ENCODE peak calls at places on chromosomes 4 and X, in six cellular contexts. V is CD8-positive, alpha-beta T cell; K is PC-3; U is heart left ventricle; M is right lobe of liver; L is A549. D is an unnamed sample.

GRCh38 chrX:69362354-69362753 is 141.8 kb upstream of the NALF2 start:
- DNase-seq in V (no peak), K (no peak), U (no peak), M (no peak), L (no peak), D (no peak)

GRCh38 chr4:26049447-26049846 is 135.4 kb downstream of the SMIM20 start:
- DNase-seq in V (no peak), K (no peak), U (no peak), M (no peak), L (no peak), D (no peak)

GRCh38 chrX:72245461-72246089 is 6.7 kb upstream of the ERCC6L start:
- DNase-seq in V (peak; percentile 49), K (peak; percentile 78), U (no peak), M (no peak), L (peak; percentile 74), D (peak; percentile 18)

GRCh38 chrX:49762175-49762704 is 66.5 kb upstream of the PAGE1 start:
- DNase-seq in V (no peak), K (no peak), U (no peak), M (no peak), L (no peak), D (no peak)

GRCh38 chr4:151599876-151600275 is 160.9 kb downstream of the GATB start:
- DNase-seq in V (no peak), K (no peak), U (no peak), M (no peak), L (no peak), D (no peak)

GRCh38 chr4:75834772-75835154 is 67.5 kb downstream of the PPEF2 start:
- DNase-seq in V (no peak), K (no peak), U (no peak), M (no peak), L (no peak), D (no peak)

GRCh38 chr4:175035907-175036306 is 117.7 kb downstream of the ADAM29 start:
- DNase-seq in V (no peak), K (peak; percentile 66), U (no peak), M (no peak), L (no peak), D (no peak)

GRCh38 chrX:104712515-104712914 is 146.5 kb downstream of the IL1RAPL2 start:
- DNase-seq in V (no peak), K (peak; percentile 40), U (no peak), M (no peak), L (no peak), D (no peak)

GRCh38 chr4:11428161-11428700 is 463 bp downstream of the HS3ST1 start:
- DNase-seq in V (no peak), K (no peak), U (no peak), M (no peak), L (peak; percentile 7), D (no peak)

GRCh38 chr4:163233321-163233720 is 66.6 kb upstream of the NAF1 start:
- DNase-seq in V (no peak), K (no peak), U (no peak), M (no peak), L (no peak), D (no peak)

GRCh38 chr4:81499840-81500239 is 28.1 kb upstream of the RASGEF1B start:
- DNase-seq in V (no peak), K (no peak), U (no peak), M (no peak), L (no peak), D (no peak)

GRCh38 chr4:7710126-7710525 is 229.5 kb downstream of the AFAP1 start:
- DNase-seq in V (no peak), K (no peak), U (peak; percentile 36), M (no peak), L (no peak), D (no peak)

GRCh38 chr4:19729873-19730735 is 521.6 kb upstream of the SLIT2 start:
- DNase-seq in V (no peak), K (no peak), U (no peak), M (no peak), L (no peak), D (no peak)

GRCh38 chr4:43835869-43836268 is 612.7 kb downstream of the KCTD8 start:
- DNase-seq in V (no peak), K (no peak), U (no peak), M (no peak), L (no peak), D (no peak)

GRCh38 chr4:88219099-88219498 is 60.7 kb upstream of the ABCG2 start:
- DNase-seq in V (peak; percentile 28), K (peak; percentile 57), U (no peak), M (no peak), L (peak; percentile 22), D (no peak)

GRCh38 chr4:42331914-42332368 is 65.3 kb upstream of the SHISA3 start:
- DNase-seq in V (no peak), K (peak; percentile 59), U (no peak), M (no peak), L (peak; percentile 15), D (no peak)

GRCh38 chr4:147727476-147728028 is 4.3 kb upstream of the ARHGAP10 start:
- DNase-seq in V (no peak), K (peak; percentile 74), U (no peak), M (no peak), L (no peak), D (no peak)

GRCh38 chr4:14018191-14018853 is 390.8 kb upstream of the BOD1L1 start:
- DNase-seq in V (no peak), K (no peak), U (no peak), M (no peak), L (no peak), D (no peak)

GRCh38 chrX:47751670-47752069 is 85.0 kb upstream of the ZNF81 start:
- DNase-seq in V (peak; percentile 9), K (peak; percentile 55), U (no peak), M (peak; percentile 68), L (no peak), D (peak; percentile 32)

GRCh38 chr4:45063701-45064100 is 337.3 kb upstream of the GNPDA2 start:
- DNase-seq in V (no peak), K (no peak), U (no peak), M (no peak), L (no peak), D (no peak)

GRCh38 chrX:155216940-155217450 is 735 bp downstream of the VBP1 start:
- DNase-seq in V (no peak), K (peak; percentile 6), U (no peak), M (no peak), L (no peak), D (no peak)

GRCh38 chr4:54767376-54767775 is 109.6 kb downstream of the KIT start:
- DNase-seq in V (no peak), K (no peak), U (no peak), M (no peak), L (no peak), D (no peak)

GRCh38 chr4:2046031-2046961 is 12.8 kb upstream of the NAT8L start:
- DNase-seq in V (no peak), K (no peak), U (no peak), M (peak; percentile 41), L (no peak), D (no peak)

GRCh38 chr4:189656551-189657165 is 284.0 kb upstream of the FRG1 start:
- DNase-seq in V (no peak), K (no peak), U (no peak), M (no peak), L (no peak), D (no peak)

GRCh38 chr4:9920029-9920428 is 101.3 kb downstream of the SLC2A9 start:
- DNase-seq in V (no peak), K (no peak), U (no peak), M (no peak), L (no peak), D (no peak)

GRCh38 chr4:9925750-9926439 is 95.4 kb downstream of the SLC2A9 start:
- DNase-seq in V (no peak), K (no peak), U (no peak), M (no peak), L (no peak), D (no peak)

GRCh38 chr4:9921326-9921725 is 100.0 kb downstream of the SLC2A9 start:
- DNase-seq in V (no peak), K (no peak), U (no peak), M (no peak), L (no peak), D (no peak)

GRCh38 chr4:9924750-9925149 is 96.5 kb downstream of the SLC2A9 start:
- DNase-seq in V (no peak), K (peak; percentile 30), U (no peak), M (no peak), L (no peak), D (no peak)

DNA sequence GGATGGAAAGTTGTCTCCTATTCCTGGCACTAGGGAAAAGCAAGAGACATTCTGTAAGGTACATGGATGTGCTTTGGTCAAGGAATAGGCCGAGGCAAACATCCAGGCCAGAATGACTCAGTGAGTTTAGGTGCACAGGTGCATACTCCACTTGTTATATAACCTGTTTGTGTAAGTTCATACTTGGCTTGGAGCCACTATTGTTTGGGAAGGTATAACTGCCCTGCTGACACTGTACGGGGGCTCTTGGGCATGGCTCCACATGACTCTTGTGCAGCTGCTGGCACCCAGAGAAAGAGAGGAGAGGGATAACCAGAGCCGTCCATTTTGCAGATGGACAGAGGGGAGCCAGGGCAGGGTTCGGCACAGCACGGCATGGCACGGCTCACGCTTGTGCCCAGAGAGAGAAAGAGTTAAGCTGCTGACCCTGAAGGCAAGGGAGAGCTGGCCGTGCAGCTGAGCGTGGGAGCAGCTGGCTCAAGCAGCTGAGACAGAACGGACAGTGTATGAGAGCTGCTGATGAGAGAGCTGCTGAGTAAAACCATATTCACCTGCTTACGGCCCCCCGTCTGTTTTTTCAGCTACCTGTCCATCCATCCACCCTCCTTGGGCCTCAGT is 98.0 kb downstream of the SLC2A9 start:
- DNase-seq in V (no peak), K (peak; percentile 15), U (no peak), M (no peak), L (no peak), D (no peak)
- H3K27ac ChIP-seq in V (no peak overlapping the region), K (no peak overlapping the region), U (no peak overlapping the region), M (no peak overlapping the region), L (no peak overlapping the region), D (no peak overlapping the region)

GRCh38 chr4:95318044-95318443 is 230.7 kb downstream of the UNC5C start:
- DNase-seq in V (no peak), K (no peak), U (no peak), M (no peak), L (no peak), D (no peak)
- TF ChIP-seq CTCF in V (no peak), K (no peak), U (no peak), M (no peak), L (no peak), D (no peak)

DNA sequence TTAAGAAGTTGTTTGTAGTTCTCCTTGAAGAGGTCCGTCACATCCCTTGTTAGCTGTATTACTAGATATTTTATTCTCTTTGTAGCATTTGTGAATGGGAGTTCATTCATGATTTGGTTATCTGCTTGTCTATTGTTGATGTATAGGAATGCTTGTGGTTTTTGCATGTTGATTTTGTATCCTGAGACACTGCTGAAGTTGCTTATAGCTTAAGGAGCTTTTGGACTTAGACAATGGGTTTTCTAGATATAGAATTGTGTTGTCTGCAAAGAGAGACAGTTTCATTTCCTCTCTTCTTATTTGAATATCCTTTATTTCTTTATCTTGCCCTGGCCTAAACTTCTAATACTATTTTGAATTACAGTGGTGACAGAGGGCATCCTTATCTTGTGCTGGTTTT is 52.1 kb upstream of the GRID2 start:
- DNase-seq in V (no peak), K (no peak), U (no peak), M (no peak), L (no peak), D (no peak)
- H3K9me3 ChIP-seq in V (no peaks in the 10 kb centered on the region), K (no peaks in the 10 kb centered on the region), U (no peaks in the 10 kb centered on the region), M (no peaks in the 10 kb centered on the region), L (no peaks in the 10 kb centered on the region), D (no peaks in the 10 kb centered on the region)

DNA sequence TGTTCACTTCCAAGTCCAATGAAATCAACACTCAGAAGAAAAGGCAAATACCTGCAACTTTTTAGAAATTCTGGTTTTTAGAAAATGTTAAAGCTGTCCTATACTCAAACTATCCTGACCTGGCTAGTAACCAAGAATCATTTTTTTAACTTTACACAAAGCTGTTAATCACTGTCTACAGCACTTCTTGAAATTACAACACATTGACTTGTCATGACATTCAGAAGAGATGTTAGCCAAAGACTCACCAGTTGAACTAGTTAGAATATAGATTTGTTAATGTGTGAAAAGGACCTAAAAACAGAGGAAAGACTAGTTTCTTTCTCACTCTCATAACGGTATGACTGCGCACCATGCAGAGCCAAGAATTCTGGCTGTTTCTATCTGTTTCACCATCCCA is 98.8 kb downstream of the COX18 start:
- DNase-seq in V (no peak), K (no peak), U (no peak), M (no peak), L (no peak), D (no peak)
- H3K27ac ChIP-seq in V (no peak overlapping the region), K (peak overlapping the region; percentile 69), U (no peak overlapping the region), M (no peak overlapping the region), L (peak overlapping the region; percentile 45), D (no peak overlapping the region)

D was measured in CD4-positive, alpha-beta T cell.